ENCODE peak calls at places on chromosomes 3 and 15, in six cellular contexts. N, F, R, P, W and S are unnamed samples. For H3K36me3 and H3K4me1, the result is how much of the 10 kb centered on the place peaks cover.

GRCh38 chr3:16060358-16060852 is 114.1 kb upstream of the GALNT15 start:
- DNase-seq in N (no peak), F (peak), R (no peak), P (no peak), W (peak), S (peak)

GRCh38 chr3:56911363-56911762 is 109.6 kb upstream of the ARHGEF3 start:
- DNase-seq in N (no peak), F (no peak), R (no peak), P (no peak), W (no peak), S (no peak)

GRCh38 chr15:96340611-96341464 is 10.3 kb downstream of the NR2F2 start:
- DNase-seq in N (peak), F (peak), R (peak), P (no peak), W (peak), S (peak)

GRCh38 chr15:55770261-55770660 is 27.3 kb upstream of the PRTG start:
- DNase-seq in N (no peak), F (no peak), R (no peak), P (no peak), W (no peak), S (no peak)

GRCh38 chr3:31357451-31357850 is 175.3 kb upstream of the STT3B start:
- DNase-seq in N (no peak), F (no peak), R (no peak), P (no peak), W (no peak), S (no peak)

GRCh38 chr15:98823012-98823458 is 174.7 kb downstream of the IGF1R start:
- DNase-seq in N (no peak), F (peak), R (no peak), P (no peak), W (no peak), S (no peak)

GRCh38 chr3:50364573-50365079 is 5.3 kb upstream of the TMEM115 start:
- DNase-seq in N (peak), F (no peak), R (no peak), P (no peak), W (no peak), S (peak)

GRCh38 chr15:51076898-51077564 is 17.7 kb downstream of the TNFAIP8L3 start:
- DNase-seq in N (peak), F (no peak), R (peak), P (no peak), W (peak), S (peak)

GRCh38 chr3:115804722-115805121 is 181.4 kb downstream of the GAP43 start:
- DNase-seq in N (no peak), F (no peak), R (no peak), P (no peak), W (no peak), S (no peak)

GRCh38 chr15:30973379-30973778 is 18.0 kb downstream of the MTMR10 start:
- DNase-seq in N (no peak), F (no peak), R (no peak), P (no peak), W (no peak), S (no peak)
- H3K36me3 ChIP-seq in N (under half), F (half or more), R (under half), P (under half), W (under half), S (under half)

GRCh38 chr15:63600646-63601025 is 3.4 kb downstream of the FBXL22 start:
- DNase-seq in N (peak), F (peak), R (peak), P (peak), W (peak), S (peak)

GRCh38 chr15:63600001-63600645 is 2.9 kb downstream of the FBXL22 start:
- DNase-seq in N (peak), F (peak), R (no peak), P (no peak), W (no peak), S (no peak)

GRCh38 chr15:63601026-63601726 is 4.0 kb downstream of the FBXL22 start:
- DNase-seq in N (peak), F (peak), R (peak), P (peak), W (no peak), S (peak)

GRCh38 chr15:63602595-63602994 is 5.4 kb downstream of the FBXL22 start:
- DNase-seq in N (no peak), F (no peak), R (no peak), P (no peak), W (no peak), S (no peak)

DNA sequence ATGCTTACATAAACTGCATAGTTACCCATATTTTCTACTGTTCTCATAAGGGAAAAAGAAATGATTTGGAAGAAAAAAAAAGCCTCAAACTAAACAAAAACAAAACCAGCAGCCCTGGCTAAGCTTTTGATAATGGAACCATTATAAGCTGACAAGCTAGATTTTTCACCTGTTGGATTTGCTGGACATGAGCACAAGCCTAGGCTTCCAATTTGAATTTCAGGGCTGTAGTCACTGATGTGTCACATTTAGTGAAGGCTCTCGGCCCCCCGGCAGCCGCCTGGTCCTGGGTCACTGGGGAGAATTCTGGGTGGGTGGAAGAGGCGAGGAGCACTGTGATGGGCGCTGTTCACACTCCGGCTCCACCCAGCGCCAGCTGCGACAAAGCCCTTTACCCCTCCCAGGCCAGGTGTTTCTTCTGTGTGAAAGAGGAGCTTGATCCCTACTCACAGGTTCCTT is 4.6 kb downstream of the FBXL22 start:
- DNase-seq in N (no peak), F (no peak), R (no peak), P (no peak), W (no peak), S (peak)
- H3K4me3 ChIP-seq in N (peak), F (peak), R (peak), P (peak), W (peak), S (peak)

GRCh38 chr3:157093096-157093495 is 66.9 kb downstream of the CCNL1 start:
- DNase-seq in N (no peak), F (no peak), R (no peak), P (no peak), W (no peak), S (no peak)
- H3K4me1 ChIP-seq in N (under half), F (under half), R (under half), P (under half), W (under half), S (under half)

DNA sequence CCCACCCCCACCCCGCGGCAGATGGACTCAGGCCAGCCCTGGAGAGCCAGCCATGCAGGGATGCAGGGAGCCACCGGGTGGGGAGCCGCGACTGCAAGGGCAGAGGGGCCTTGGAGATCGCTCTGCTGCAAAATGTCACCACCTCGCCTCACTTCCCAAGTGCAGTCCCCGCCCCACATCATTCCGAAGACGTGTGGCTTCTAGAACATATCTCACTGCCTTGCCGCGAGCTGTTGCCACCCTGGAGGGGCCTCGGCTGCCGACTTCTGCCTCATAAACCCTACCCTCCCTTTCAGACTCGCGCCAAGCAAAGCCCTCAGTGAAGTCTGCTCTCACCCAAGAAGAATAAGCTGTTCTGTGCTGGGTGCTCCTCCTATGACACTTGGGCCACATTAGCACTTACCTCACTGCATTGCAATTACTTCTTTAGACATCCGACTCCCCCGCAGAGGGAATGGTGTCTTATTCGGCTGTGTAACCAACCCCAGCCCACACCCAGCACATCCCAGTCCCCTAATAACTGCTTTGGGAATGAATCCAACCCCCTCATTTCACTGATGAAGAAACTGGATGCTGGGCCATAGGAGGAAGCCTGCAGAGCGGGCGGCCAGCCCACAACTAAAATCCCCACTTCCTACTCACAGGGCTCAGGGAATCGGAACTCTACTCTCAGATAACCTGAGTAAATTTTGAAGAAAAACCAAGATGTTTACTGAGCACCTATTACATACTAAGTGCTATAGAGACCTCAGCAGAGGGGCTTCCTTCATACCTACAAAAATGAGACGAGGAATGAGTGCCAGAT is 8.6 kb downstream of the TLE3 start:
- DNase-seq in N (no peak), F (no peak), R (no peak), P (no peak), W (peak), S (no peak)
- H3K36me3 ChIP-seq in N (under half), F (half or more), R (under half), P (under half), W (under half), S (under half)

DNA sequence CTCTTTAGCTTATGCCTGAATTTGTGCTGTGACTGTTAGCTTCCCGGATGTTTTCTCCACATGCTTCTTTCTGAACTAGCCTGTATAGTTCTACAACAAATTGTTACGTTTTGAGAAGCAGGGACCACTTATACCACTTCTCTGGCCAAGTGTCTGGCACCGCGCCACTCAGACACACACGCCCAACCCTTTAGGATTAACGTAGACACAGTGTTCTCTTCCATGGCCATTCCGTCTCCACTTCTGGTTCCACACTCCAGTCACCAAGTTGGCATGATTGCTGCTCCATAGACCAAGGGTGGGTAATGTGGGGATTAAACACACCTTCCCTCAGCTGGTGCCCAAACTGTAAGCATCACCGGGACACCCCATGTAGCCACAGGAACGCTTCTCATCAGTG is 751 bp upstream of the TMEM108 start:
- DNase-seq in N (no peak), F (no peak), R (peak), P (no peak), W (no peak), S (no peak)
- H3K4me3 ChIP-seq in N (peak), F (no peak), R (peak), P (no peak), W (peak), S (peak)

DNA sequence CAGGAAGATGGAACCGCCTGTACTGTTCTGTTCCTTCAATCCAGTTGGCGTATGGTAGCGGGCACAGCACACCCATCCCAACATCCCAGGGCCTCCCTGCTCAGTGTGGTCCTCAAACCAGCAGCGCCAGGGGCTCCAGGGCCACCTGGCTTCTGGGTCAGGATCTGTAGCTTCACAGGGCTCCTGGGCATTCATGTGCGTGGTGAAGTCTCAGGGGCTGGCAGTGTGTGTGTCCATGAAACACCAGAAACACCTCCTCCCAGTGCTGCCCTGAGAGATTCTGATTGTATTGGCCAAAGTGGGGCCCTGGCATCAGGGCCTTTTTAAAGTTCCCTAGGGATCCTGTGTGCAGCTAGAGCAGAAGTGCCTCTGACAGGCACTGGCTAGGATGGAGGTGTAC is 42.1 kb downstream of the ABTB1 start:
- DNase-seq in N (no peak), F (no peak), R (peak), P (no peak), W (no peak), S (peak)
- H3K4me1 ChIP-seq in N (under half), F (under half), R (under half), P (under half), W (under half), S (under half)

GRCh38 chr3:69558912-69559311 is 173.0 kb upstream of the FRMD4B start:
- DNase-seq in N (no peak), F (no peak), R (no peak), P (no peak), W (no peak), S (no peak)
- H3K36me3 ChIP-seq in N (under half), F (under half), R (under half), P (under half), W (under half), S (under half)

DNA sequence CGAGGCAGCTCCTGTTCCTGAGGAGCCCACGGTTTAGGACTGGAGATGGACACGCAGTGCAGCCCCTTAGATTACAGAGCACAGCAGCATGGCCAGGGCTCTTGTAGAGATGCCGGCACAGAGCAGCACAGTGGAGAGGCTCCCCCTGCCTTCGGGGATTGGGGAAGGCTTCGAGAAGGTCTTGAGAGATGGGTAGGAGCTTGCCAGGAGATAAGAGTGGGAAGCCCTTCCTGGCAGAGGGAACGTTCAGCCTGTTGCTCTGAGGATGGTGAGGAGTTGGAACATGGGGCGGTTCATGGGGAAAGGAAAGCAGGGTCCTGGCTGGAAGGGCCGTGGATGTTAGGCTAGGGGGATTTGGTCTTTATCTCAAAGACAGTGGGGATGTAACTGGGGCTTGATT is 10.0 kb downstream of the EPB42 start:
- DNase-seq in N (no peak), F (no peak), R (no peak), P (no peak), W (peak), S (no peak)
- H3K4me3 ChIP-seq in N (no peak), F (no peak), R (no peak), P (no peak), W (no peak), S (no peak)

DNA sequence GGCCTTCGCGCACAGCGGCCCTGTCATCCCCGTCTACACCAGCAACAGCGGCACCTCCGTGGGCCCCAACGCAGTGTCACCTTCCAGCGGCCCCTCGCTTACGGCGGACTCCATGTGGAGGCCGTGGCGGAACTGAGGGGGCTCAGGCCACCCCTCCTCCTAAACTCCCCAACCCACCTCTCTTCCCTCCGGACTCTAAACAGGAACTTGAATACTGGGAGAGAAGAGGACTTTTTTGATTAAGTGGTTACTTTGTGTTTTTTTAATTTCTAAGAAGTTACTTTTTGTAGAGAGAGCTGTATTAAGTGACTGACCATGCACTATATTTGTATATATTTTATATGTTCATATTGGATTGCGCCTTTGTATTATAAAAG is 2.1 kb downstream of the HES1 start:
- DNase-seq in N (no peak), F (peak), R (no peak), P (no peak), W (peak), S (no peak)
- H3K4me1 ChIP-seq in N (under half), F (half or more), R (half or more), P (under half), W (under half), S (under half)

GRCh38 chr3:3157484-3157883 is 22.0 kb downstream of the CRBN start:
- DNase-seq in N (no peak), F (no peak), R (no peak), P (no peak), W (no peak), S (no peak)
- H3K36me3 ChIP-seq in N (under half), F (under half), R (half or more), P (half or more), W (under half), S (under half)